ENCODE peak calls at places on chromosomes 4 and X, in four cellular contexts. G, Z, R and Y are unnamed samples.

GRCh38 chr4:90842960-90843359 is 715.8 kb downstream of the CCSER1 start:
- DNase-seq in Z (no peak), G (no peak), R (no peak), Y (peak; percentile 23)

GRCh38 chrX:107628662-107629532 is 587 bp downstream of the PRPS1 start:
- DNase-seq in G (peak; percentile 62), R (peak; percentile 66), Z (peak; percentile 14), Y (peak; percentile 44)

GRCh38 chr4:39466747-39467146 is 7.9 kb downstream of the LIAS start:
- DNase-seq in G (no peak), Z (peak; percentile 68), R (no peak), Y (no peak)

GRCh38 chr4:149144060-149144459 is 671.6 kb downstream of the IQCM start:
- DNase-seq in G (no peak), R (no peak), Z (no peak), Y (no peak)

GRCh38 chr4:38788327-38788726 is 5.5 kb upstream of the TLR10 start:
- DNase-seq in Z (peak; percentile 25), G (no peak), R (no peak), Y (no peak)

GRCh38 chrX:12903646-12904045 is 2.8 kb upstream of the TLR8 start:
- DNase-seq in Z (peak; percentile 64), G (no peak), R (no peak), Y (no peak)

GRCh38 chrX:40097492-40098263 is at the start of gene BCOR:
- DNase-seq in G (peak; percentile 74), R (peak; percentile 77), Z (peak; percentile 54), Y (peak; percentile 66)

GRCh38 chr4:10078481-10079233 is 37.9 kb downstream of the WDR1 start:
- DNase-seq in R (no peak), Z (no peak), G (no peak), Y (no peak)

GRCh38 chr4:101103381-101104142 is 243.8 kb downstream of the PPP3CA start:
- DNase-seq in Z (peak; percentile 64), G (peak; percentile 41), R (no peak), Y (peak; percentile 12)

GRCh38 chrX:69060631-69061408 is 104.4 kb downstream of the PJA1 start:
- DNase-seq in R (no peak), G (no peak), Z (peak; percentile 58), Y (no peak)

GRCh38 chrX:925652-926061 is 286.8 kb downstream of the CRLF2 start:
- DNase-seq in Z (no peak), R (no peak), G (no peak), Y (no peak)

GRCh38 chr4:31193516-31193915 is 473.3 kb downstream of the PCDH7 start:
- DNase-seq in R (no peak), G (no peak), Z (no peak), Y (no peak)

GRCh38 chr4:69049860-69050259 is 46.4 kb upstream of the UGT2B7 start:
- DNase-seq in G (no peak), R (no peak), Z (no peak), Y (no peak)

GRCh38 chr4:71553605-71554004 is 214.8 kb downstream of the SLC4A4 start:
- DNase-seq in G (no peak), R (no peak), Z (peak; percentile 68), Y (no peak)

GRCh38 chr4:80172203-80172602 is 25.1 kb upstream of the PRDM8 start:
- DNase-seq in G (peak; percentile 20), R (peak; percentile 48), Z (no peak), Y (no peak)

GRCh38 chrX:49101629-49101984 is 21.9 kb upstream of the WDR45 start:
- DNase-seq in R (no peak), G (no peak), Z (no peak), Y (no peak)

GRCh38 chr4:184444215-184444952 is 30.0 kb downstream of the IRF2 start:
- DNase-seq in R (no peak), G (no peak), Z (no peak), Y (no peak)

GRCh38 chrX:147923605-147924004 is 11.9 kb downstream of the FMR1 start:
- DNase-seq in R (no peak), G (no peak), Z (no peak), Y (no peak)

GRCh38 chrX:69158166-69159040 is 6.8 kb downstream of the PJA1 start:
- DNase-seq in G (peak; percentile 29), R (peak; percentile 46), Z (peak; percentile 83), Y (peak; percentile 71)

GRCh38 chrX:72620550-72621145 is 48.0 kb upstream of the HDAC8 start:
- DNase-seq in G (no peak), R (peak; percentile 65), Z (peak; percentile 91), Y (no peak)

GRCh38 chrX:148501121-148502066 is 977 bp downstream of the AFF2 start:
- DNase-seq in Z (no peak), R (peak; percentile 49), G (peak; percentile 11), Y (peak; percentile 20)

GRCh38 chr4:9608300-9608699 is 164.1 kb downstream of the DEFB131A start:
- DNase-seq in R (peak; percentile 24), G (peak; percentile 49), Z (no peak), Y (no peak)

GRCh38 chr4:30191902-30192301 is 528.3 kb upstream of the PCDH7 start:
- DNase-seq in G (no peak), Z (no peak), R (no peak), Y (no peak)

GRCh38 chr4:133597252-133597651 is 448.2 kb downstream of the PCDH10 start:
- DNase-seq in G (no peak), Z (peak; percentile 7), R (no peak), Y (no peak)

GRCh38 chr4:27711041-27711440 is 850.4 kb downstream of the STIM2 start:
- DNase-seq in Z (no peak), G (no peak), R (no peak), Y (no peak)

GRCh38 chr4:131258361-131258760 is 1890.7 kb upstream of the PCDH10 start:
- DNase-seq in G (no peak), R (no peak), Z (no peak), Y (no peak)

GRCh38 chr4:1278336-1278670 is 11.4 kb upstream of the MAEA start:
- DNase-seq in R (peak; percentile 24), G (no peak), Z (no peak), Y (no peak)

GRCh38 chrX:154320406-154320805 is 24.8 kb downstream of the TKTL1 start:
- DNase-seq in R (no peak), Z (no peak), G (no peak), Y (no peak)

GRCh38 chr4:3317656-3318211 is 24.9 kb downstream of the RGS12 start:
- DNase-seq in Z (no peak), G (no peak), R (no peak), Y (no peak)

GRCh38 chrX:142001934-142002333 is 98.2 kb downstream of the MAGEC1 start:
- DNase-seq in Z (no peak), R (no peak), G (no peak), Y (no peak)

GRCh38 chr4:172871381-172871780 is 297.2 kb upstream of the GALNT7 start:
- DNase-seq in G (no peak), Z (peak; percentile 5), R (no peak), Y (no peak)

GRCh38 chr4:48133668-48134444 is at the start of gene TXK:
- DNase-seq in G (no peak), R (peak; percentile 57), Z (peak; percentile 47), Y (no peak)

GRCh38 chrX:74458738-74459137 is 37.4 kb downstream of the SLC16A2 start:
- DNase-seq in R (no peak), Z (peak; percentile 57), G (no peak), Y (no peak)

GRCh38 chr4:41865306-41865980 is 69.8 kb upstream of the TMEM33 start:
- DNase-seq in Z (no peak), R (no peak), G (no peak), Y (no peak)

GRCh38 chr4:106982711-106983211 is 53.4 kb downstream of the DKK2 start:
- DNase-seq in G (no peak), Z (no peak), R (no peak), Y (no peak)

GRCh38 chrX:99172958-99173357 is 1237.1 kb downstream of the PCDH19 start:
- DNase-seq in R (no peak), G (no peak), Z (no peak), Y (no peak)

DNA sequence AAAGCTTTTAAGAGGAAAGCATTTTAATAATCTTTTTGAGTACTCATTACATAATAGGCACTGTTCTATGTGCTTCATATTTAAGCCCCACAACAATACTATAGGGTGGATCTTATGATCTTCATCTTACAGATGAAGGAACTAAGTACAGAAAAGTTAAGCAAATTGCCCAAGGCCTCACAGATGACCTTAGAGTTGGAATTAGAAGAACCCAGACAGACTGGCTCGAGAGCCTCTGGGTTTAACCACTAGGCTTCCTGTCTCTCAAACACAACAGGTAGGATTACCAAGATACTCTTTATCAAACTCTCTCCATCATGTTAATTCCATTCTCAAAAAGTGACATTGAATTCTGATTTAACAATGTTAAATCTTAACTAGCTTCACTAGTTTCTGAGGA is 23.8 kb downstream of the TRPC5 start:
- DNase-seq in Z (no peak), R (no peak), G (no peak), Y (no peak)
- TF ChIP-seq CTCF in Z (no peak), R (no peak), G (no peak), Y (no peak)

GRCh38 chrX:30620980-30621716 is 32.1 kb upstream of the GK start:
- DNase-seq in R (no peak), G (no peak), Z (peak; percentile 91), Y (no peak)

GRCh38 chrX:30622361-30622760 is 30.9 kb upstream of the GK start:
- DNase-seq in R (no peak), G (no peak), Z (no peak), Y (no peak)

GRCh38 chrX:30620125-30620524 is 33.1 kb upstream of the GK start:
- DNase-seq in Z (peak; percentile 48), R (no peak), G (no peak), Y (no peak)

GRCh38 chrX:30615229-30615628 is 37.7 kb upstream of the TASL start:
- DNase-seq in R (no peak), Z (peak; percentile 29), G (no peak), Y (no peak)

DNA sequence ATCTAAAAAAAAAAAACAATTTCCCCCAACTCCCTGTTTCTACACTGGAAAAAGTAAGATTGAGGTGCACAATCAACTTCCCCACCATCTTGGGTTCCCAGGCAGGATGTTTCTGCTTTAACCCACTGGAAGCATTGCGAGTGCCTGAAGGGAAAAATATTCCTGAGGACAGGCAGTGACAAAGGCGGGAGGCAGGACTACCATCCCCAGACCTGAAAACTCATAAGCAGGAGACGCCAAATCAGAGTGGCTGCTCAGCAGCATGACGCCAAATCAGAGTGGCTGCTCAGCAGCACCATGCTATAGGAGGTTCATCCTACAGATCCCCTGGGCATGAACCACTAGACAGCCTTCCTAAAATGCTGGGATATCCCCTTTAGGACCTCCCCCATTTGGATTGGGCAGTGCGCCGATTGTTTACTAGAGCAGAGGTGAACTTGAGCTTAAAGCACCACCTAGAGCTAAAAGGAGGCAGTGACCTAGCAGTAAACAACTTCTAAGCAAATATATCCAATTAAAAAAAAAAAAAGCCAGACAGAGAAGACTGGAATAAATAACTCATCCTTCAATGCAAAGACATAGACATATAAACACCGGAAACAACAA is 35.0 kb upstream of the GK start:
- DNase-seq in G (no peak), Z (no peak), R (no peak), Y (no peak)
- TF ChIP-seq CTCF in G (peak; percentile 46), Z (no peak), R (no peak), Y (no peak)

GRCh38 chr4:108762559-108763225 is at the start of gene ETNPPL:
- DNase-seq in Z (peak; percentile 0), G (peak; percentile 15), R (peak; percentile 51), Y (no peak)
- TF ChIP-seq CTCF in Z (no peak), G (no peak), R (no peak), Y (no peak)

DNA sequence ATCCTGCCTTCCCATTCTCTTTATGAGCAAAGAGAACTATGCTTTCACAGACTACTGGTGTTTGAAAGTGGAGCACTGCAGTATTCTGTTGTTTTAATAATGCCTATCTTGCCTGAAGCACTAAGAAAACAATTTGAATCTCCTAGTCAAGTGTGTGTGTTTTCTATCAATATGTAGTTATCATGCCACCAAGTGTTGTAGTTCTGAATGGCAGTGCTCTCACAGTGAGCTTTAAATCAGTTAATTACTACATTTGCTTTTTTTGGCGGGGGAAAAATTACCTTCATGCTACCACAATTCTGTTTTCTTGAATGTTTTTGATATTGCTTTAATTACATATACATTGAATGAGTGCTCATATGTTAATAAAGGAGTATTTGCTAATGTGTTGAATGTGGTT is 143.6 kb upstream of the FAM47A start:
- DNase-seq in Z (no peak), R (no peak), G (no peak), Y (no peak)
- TF ChIP-seq CTCF in Z (no peak), R (no peak), G (no peak), Y (no peak)